ENCODE peak calls at places on chromosome 16, in six cellular contexts. D, P, N, Y, A and S are unnamed samples.

GRCh38 chr16:49055824-49056545 is 225.7 kb downstream of the CBLN1 start:
- DNase-seq in D (no peak), P (no peak), N (no peak), Y (no peak), A (peak), S (no peak)

GRCh38 chr16:2331932-2332267 is 8.6 kb downstream of the ABCA3 start:
- DNase-seq in D (no peak), P (no peak), N (no peak), Y (no peak), A (no peak), S (no peak)

GRCh38 chr16:46717692-46718091 is 28.2 kb downstream of the ORC6 start:
- DNase-seq in D (no peak), P (no peak), N (no peak), Y (no peak), A (no peak), S (no peak)

GRCh38 chr16:48099455-48099854 is 56.3 kb downstream of the ABCC12 start:
- DNase-seq in D (no peak), P (no peak), N (no peak), Y (no peak), A (peak), S (no peak)

GRCh38 chr16:81843243-81843582 is 64.1 kb downstream of the PLCG2 start:
- DNase-seq in D (no peak), P (no peak), N (no peak), Y (no peak), A (no peak), S (no peak)

GRCh38 chr16:89150090-89150835 is 21.3 kb upstream of the CDH15 start:
- DNase-seq in D (no peak), P (no peak), N (peak), Y (no peak), A (no peak), S (peak)

GRCh38 chr16:66357523-66357928 is 9.0 kb upstream of the CDH5 start:
- DNase-seq in D (peak), P (peak), N (peak), Y (no peak), A (peak), S (peak)

GRCh38 chr16:48444574-48444973 is 59.4 kb upstream of the SIAH1 start:
- DNase-seq in D (peak), P (peak), N (peak), Y (no peak), A (no peak), S (no peak)

GRCh38 chr16:82990155-82990554 is 363.4 kb downstream of the CDH13 start:
- DNase-seq in D (no peak), P (peak), N (peak), Y (no peak), A (no peak), S (no peak)

DNA sequence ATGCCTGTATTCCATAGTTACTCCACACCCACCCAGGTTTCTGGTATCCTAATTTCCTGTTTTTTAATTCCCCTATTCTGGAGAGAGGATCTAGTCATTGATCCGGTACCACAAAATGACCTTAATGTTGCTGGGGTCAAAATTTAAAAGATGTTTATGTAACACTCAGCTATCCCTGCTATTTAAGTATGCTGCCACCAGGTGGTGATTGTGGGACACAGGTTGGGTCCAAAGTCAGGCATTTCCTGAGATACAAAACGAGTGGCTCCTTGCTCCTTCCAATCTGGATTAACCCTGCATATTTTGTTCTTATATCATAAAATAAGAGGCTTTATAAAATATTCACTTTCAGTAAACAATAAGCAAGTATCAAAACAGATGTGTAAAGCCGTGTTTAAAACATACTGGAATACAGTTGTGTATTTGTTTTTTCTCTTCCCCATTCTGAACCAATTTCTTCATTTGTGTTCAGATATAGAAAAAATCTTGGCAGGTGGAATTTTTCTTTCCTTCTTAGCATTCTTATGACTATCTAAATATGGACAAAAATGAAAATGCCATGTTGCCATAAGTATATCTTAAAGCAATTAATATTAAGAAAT is 16.3 kb downstream of the HS3ST4 start:
- DNase-seq in D (no peak), P (no peak), N (peak), Y (no peak), A (peak), S (peak)
- TF ChIP-seq CTCF in D (peak), P (peak), N (peak), Y (peak), A (peak), S (peak)

DNA sequence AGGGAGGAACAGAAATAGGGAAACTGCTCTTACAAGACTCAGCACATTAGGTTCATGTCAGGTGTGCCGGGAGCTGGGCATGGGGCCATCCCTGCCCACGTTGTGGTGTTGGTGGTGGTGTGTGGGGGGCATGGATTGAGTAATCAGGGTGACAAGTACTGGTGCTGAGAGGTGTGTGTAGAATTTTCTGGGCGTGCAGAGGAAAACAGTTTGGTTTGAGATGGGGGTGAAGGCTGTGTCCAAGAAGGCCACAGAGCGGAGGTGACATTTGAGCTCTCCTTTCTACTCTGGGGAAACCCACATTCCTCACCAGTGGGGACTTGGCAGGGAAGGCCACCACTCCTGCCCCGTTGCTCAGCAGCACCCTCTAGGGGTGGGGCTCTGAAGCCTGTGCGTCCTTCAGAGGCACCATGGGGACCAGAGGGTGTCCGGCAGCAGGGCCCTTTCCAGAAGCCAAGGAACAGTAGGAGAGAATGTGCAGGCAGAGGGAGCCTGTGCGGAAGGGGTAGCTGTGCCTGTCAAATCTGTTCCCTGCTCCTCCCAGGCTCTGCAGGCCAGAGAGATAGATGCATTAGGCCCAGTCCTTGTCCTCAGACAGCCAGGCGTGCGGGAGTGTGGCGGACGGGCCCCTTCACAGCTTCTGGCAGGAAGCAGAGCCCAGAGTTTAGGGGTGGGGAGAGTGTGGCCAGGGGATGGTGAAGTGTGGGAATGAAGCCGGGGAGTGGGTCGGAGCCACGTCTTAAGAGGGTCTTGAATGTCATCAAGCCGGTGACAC is 48.7 kb upstream of the GSE1 start:
- DNase-seq in D (no peak), P (no peak), N (no peak), Y (no peak), A (no peak), S (no peak)
- TF ChIP-seq CTCF in D (peak), P (peak), N (peak), Y (no peak), A (peak), S (peak)

GRCh38 chr16:87874639-87875472 is 5.5 kb upstream of the SLC7A5 start:
- DNase-seq in D (no peak), P (no peak), N (no peak), Y (no peak), A (no peak), S (no peak)
- TF ChIP-seq CTCF in D (no peak), P (no peak), N (no peak), Y (no peak), A (no peak), S (no peak)

DNA sequence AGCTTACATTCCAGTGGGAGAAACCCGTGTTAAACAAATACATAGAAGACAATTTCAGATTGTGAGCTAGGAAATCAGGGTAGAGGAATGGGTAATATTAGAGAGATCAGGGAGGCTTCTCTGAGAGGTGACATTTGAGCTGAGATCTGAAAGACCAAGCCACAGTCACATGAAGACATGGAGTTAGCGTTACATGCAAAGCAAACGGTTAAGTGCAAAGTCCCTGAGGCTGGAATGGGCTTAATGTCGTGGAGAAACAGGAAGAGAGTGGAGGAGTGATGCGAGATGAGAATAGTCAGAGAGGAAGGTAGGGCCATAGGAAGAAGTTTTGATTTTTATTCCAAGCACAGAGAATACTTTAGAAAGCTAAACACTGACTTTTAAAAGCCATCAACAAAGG is 246.1 kb downstream of the IRX3 start:
- DNase-seq in D (no peak), P (no peak), N (no peak), Y (no peak), A (no peak), S (no peak)
- TF ChIP-seq CTCF in D (no peak), P (no peak), N (no peak), Y (no peak), A (no peak), S (no peak)

GRCh38 chr16:56865394-56866062 is 521 bp downstream of the SLC12A3 start:
- DNase-seq in D (no peak), P (no peak), N (no peak), Y (no peak), A (no peak), S (no peak)
- TF ChIP-seq CTCF in D (no peak), P (no peak), N (no peak), Y (no peak), A (no peak), S (no peak)

DNA sequence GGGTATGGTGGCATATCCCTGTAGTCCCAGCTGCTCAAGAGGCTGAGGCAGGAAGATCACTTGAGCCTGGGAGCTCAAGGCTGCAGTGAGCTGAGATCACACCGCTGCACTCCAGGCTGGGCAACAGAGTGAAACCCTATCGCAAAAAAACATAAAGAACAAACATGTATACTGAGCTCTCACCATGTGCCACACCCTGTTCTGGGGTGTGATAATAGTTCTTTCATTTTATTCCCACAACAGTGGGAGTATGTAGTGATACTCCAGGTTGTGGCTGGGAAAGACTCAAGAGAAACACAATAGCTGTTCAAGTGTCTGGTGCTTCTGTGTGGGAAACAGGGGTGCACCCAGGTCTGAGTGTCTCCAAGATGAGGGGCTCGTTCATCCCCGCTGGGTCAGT is 90.7 kb downstream of the SOCS1 start:
- DNase-seq in D (no peak), P (no peak), N (no peak), Y (no peak), A (no peak), S (no peak)
- TF ChIP-seq CTCF in D (no peak), P (no peak), N (no peak), Y (no peak), A (no peak), S (no peak)